ENCODE peak calls at places on chromosomes 1 and 21, in four cellular contexts. Y is spleen, P is breast epithelium, D is body of pancreas. U is an unnamed sample.
A peak's percentile ranks its signal among the peaks of the same experiment; 100 is the strongest.

GRCh38 chr1:205287076-205287475 is 34.5 kb downstream of the NUAK2 start:
- DNase-seq in P (no peak), Y (no peak), D (no peak), U (no peak)

GRCh38 chr1:93988634-93989350 is 79.6 kb upstream of the GCLM start:
- DNase-seq in Y (no peak), P (peak; percentile 87), D (no peak), U (no peak)

GRCh38 chr1:91500756-91501526 is at the start of gene CDC7:
- DNase-seq in P (peak; percentile 80), Y (peak; percentile 94), D (peak; percentile 92), U (peak; percentile 93)

GRCh38 chr1:55669308-55669707 is 454.1 kb upstream of the USP24 start:
- DNase-seq in P (no peak), Y (no peak), D (peak; percentile 7), U (no peak)

GRCh38 chr1:39922139-39922757 is 20.5 kb upstream of the MYCL start:
- DNase-seq in P (no peak), D (no peak), Y (no peak), U (no peak)

GRCh38 chr1:10538608-10539355 is 64.0 kb downstream of the PEX14 start:
- DNase-seq in P (no peak), D (no peak), Y (no peak), U (no peak)

GRCh38 chr21:46157987-46158451 is 2.6 kb upstream of the FTCD start:
- DNase-seq in P (no peak), Y (no peak), D (no peak), U (no peak)

GRCh38 chr21:20783611-20784010 is 214.6 kb upstream of the NCAM2 start:
- DNase-seq in P (no peak), Y (no peak), D (no peak), U (no peak)

GRCh38 chr1:119139857-119140176 is 636 bp downstream of the WARS2 start:
- DNase-seq in D (no peak), P (no peak), Y (no peak), U (no peak)

GRCh38 chr1:53334312-53334711 is 6.4 kb upstream of the LRP8 start:
- DNase-seq in D (no peak), P (peak; percentile 4), Y (peak; percentile 17), U (no peak)

GRCh38 chr1:228374711-228375577 is 31.7 kb downstream of the TRIM11 start:
- DNase-seq in Y (peak; percentile 88), P (peak; percentile 59), D (peak; percentile 34), U (peak; percentile 15)

GRCh38 chr1:30473920-30474817 is 249.2 kb downstream of the MATN1 start:
- DNase-seq in Y (no peak), P (no peak), D (no peak), U (no peak)

GRCh38 chr1:65512967-65513777 is 92.7 kb downstream of the LEPR start:
- DNase-seq in Y (no peak), P (no peak), D (no peak), U (no peak)

GRCh38 chr21:39593522-39593921 is 19.2 kb upstream of the B3GALT5 start:
- DNase-seq in Y (no peak), D (no peak), P (no peak), U (no peak)

GRCh38 chr1:91335607-91336006 is 69.0 kb downstream of the HFM1 start:
- DNase-seq in Y (no peak), P (no peak), D (no peak), U (no peak)

GRCh38 chr1:86062458-86062857 is 94.1 kb downstream of the COL24A1 start:
- DNase-seq in P (no peak), D (no peak), Y (no peak), U (no peak)

GRCh38 chr1:113976609-113977278 is 2.5 kb upstream of the OLFML3 start:
- DNase-seq in P (no peak), D (peak; percentile 20), Y (no peak), U (no peak)

GRCh38 chr1:216903389-216903754 is 180.1 kb upstream of the ESRRG start:
- DNase-seq in P (no peak), D (no peak), Y (no peak), U (no peak)

GRCh38 chr21:41763996-41764395 is 2.9 kb downstream of the RIPK4 start:
- DNase-seq in Y (no peak), D (no peak), P (no peak), U (no peak)
- H3K4me3 ChIP-seq in Y (no peak overlapping the region), D (no peak overlapping the region), P (peak overlapping the region; percentile 79), U (no peak overlapping the region)

GRCh38 chr1:110545492-110545891 is 26.5 kb upstream of the KCNA10 start:
- DNase-seq in D (no peak), P (no peak), Y (no peak), U (no peak)

GRCh38 chr1:110551278-110551809 is 32.4 kb upstream of the KCNA10 start:
- DNase-seq in P (no peak), Y (no peak), D (no peak), U (no peak)

GRCh38 chr1:110544753-110545152 is 25.8 kb upstream of the KCNA10 start:
- DNase-seq in P (no peak), D (no peak), Y (no peak), U (no peak)

GRCh38 chr1:110547017-110547416 is 28.0 kb upstream of the KCNA10 start:
- DNase-seq in D (no peak), Y (no peak), P (no peak), U (no peak)

DNA sequence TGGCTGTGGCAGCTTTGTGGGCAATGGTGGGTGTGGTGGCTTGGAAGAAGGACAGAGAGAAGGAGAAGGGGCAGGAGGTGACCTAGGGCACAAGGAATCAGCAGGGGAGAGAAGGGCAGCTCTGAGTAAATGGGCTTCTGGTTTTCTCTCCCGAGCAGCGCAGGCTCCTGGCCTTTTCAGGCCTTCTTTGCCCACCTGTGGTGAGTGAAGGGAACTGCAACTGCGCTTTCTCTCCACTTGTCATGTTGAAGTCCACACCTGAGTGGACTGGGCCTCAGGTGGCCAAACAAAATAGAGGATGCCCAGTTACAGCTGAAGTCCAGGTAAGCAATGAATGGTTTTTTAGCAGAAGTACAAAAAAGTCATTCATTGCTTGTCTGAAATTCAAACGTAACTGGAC is 29.4 kb upstream of the KCNA10 start:
- DNase-seq in Y (no peak), D (peak; percentile 16), P (no peak), U (peak; percentile 63)
- TF ChIP-seq CTCF in Y (no peak), D (peak; percentile 18), P (no peak), U (peak; percentile 81)

GRCh38 chr1:2306151-2306978 is 78.2 kb downstream of the SKI start:
- DNase-seq in P (no peak), D (no peak), Y (no peak), U (no peak)
- H3K4me1 ChIP-seq in P (no peaks in the 10 kb centered on the region), D (no peaks in the 10 kb centered on the region), Y (peaks cover 58% of the 10 kb centered on the region), U (no peaks in the 10 kb centered on the region)

GRCh38 chr21:33339135-33339534 is 14.4 kb downstream of the IFNAR1 start:
- DNase-seq in P (no peak), D (no peak), Y (no peak), U (no peak)
- H3K4me3 ChIP-seq in P (no peak overlapping the region), D (no peak overlapping the region), Y (no peak overlapping the region), U (no peak overlapping the region)

U was measured in BE2C.